ENCODE peak calls at places on chromosomes 7 and 10, in five cellular contexts. Z is ovary, I is osteoblast, C is OCI-LY7, S is cardiac muscle cell. B is an unnamed sample. For H3K36me3, the result is how much of the 10 kb centered on the place peaks cover.

GRCh38 chr10:120788756-120789155 is 62.4 kb upstream of the WDR11 start:
- DNase-seq in Z (no peak), I (no peak), C (no peak), S (no peak), B (no peak)

GRCh38 chr7:31305260-31305659 is 35.3 kb downstream of the NEUROD6 start:
- DNase-seq in Z (no peak), I (no peak), C (no peak), S (no peak), B (no peak)

GRCh38 chr10:124671486-124672075 is 72.6 kb downstream of the FAM53B start:
- DNase-seq in Z (no peak), I (peak), C (no peak), S (no peak), B (peak)

GRCh38 chr10:122475130-122475529 is 13.8 kb downstream of the HTRA1 start:
- DNase-seq in Z (peak), I (peak), C (no peak), S (peak), B (peak)

GRCh38 chr10:111034598-111035310 is 42.1 kb upstream of the ADRA2A start:
- DNase-seq in Z (no peak), I (peak), C (no peak), S (no peak), B (no peak)

GRCh38 chr10:71220689-71221540 is 8.5 kb downstream of the UNC5B start:
- DNase-seq in Z (peak), I (no peak), C (no peak), S (no peak), B (no peak)

GRCh38 chr10:43712821-43713584 is 64.3 kb upstream of the ZNF32 start:
- DNase-seq in Z (no peak), I (no peak), C (no peak), S (no peak), B (no peak)

GRCh38 chr10:60299961-60300883 is 89.5 kb downstream of the ANK3 start:
- DNase-seq in Z (no peak), I (peak), C (no peak), S (peak), B (no peak)

GRCh38 chr10:29736325-29737208 is 101.8 kb upstream of the SVIL start:
- DNase-seq in Z (peak), I (peak), C (no peak), S (peak), B (peak)

GRCh38 chr10:15385552-15386455 is 14.7 kb upstream of the FAM171A1 start:
- DNase-seq in Z (no peak), I (no peak), C (no peak), S (no peak), B (no peak)

GRCh38 chr7:92013611-92014010 is 72.9 kb downstream of the AKAP9 start:
- DNase-seq in Z (no peak), I (no peak), C (no peak), S (no peak), B (no peak)

GRCh38 chr10:3537518-3537917 is 247.5 kb downstream of the KLF6 start:
- DNase-seq in Z (no peak), I (no peak), C (no peak), S (no peak), B (no peak)

GRCh38 chr10:86653379-86653778 is 968 bp upstream of the OPN4 start:
- DNase-seq in Z (no peak), I (no peak), C (no peak), S (no peak), B (no peak)

GRCh38 chr7:132865766-132866531 is 215.9 kb downstream of the CHCHD3 start:
- DNase-seq in Z (no peak), I (no peak), C (no peak), S (no peak), B (no peak)

GRCh38 chr10:85593226-85593625 is 773.4 kb downstream of the GRID1 start:
- DNase-seq in Z (no peak), I (no peak), C (no peak), S (no peak), B (no peak)

GRCh38 chr7:139602143-139602722 is 78.7 kb downstream of the CLEC2L start:
- DNase-seq in Z (no peak), I (peak), C (peak), S (peak), B (no peak)

GRCh38 chr7:159056722-159057121 is 87.9 kb downstream of the VIPR2 start:
- DNase-seq in Z (no peak), I (no peak), C (no peak), S (no peak), B (no peak)

GRCh38 chr10:125162181-125162906 is 2.0 kb upstream of the CTBP2 start:
- DNase-seq in Z (peak), I (peak), C (no peak), S (no peak), B (no peak)

GRCh38 chr10:100101526-100102076 is 19.9 kb upstream of the CPN1 start:
- DNase-seq in Z (no peak), I (no peak), C (no peak), S (no peak), B (no peak)

GRCh38 chr10:76195990-76196389 is 764.6 kb downstream of the LRMDA start:
- DNase-seq in Z (no peak), I (no peak), C (peak), S (no peak), B (no peak)

GRCh38 chr7:132049462-132050304 is 493.3 kb upstream of the PODXL start:
- DNase-seq in Z (no peak), I (no peak), C (peak), S (peak), B (no peak)

GRCh38 chr10:10849306-10849705 is 168.4 kb upstream of the CELF2 start:
- DNase-seq in Z (no peak), I (no peak), C (no peak), S (no peak), B (no peak)

GRCh38 chr7:77413128-77413527 is 3.0 kb downstream of the GSAP start:
- DNase-seq in Z (no peak), I (peak), C (no peak), S (no peak), B (no peak)

GRCh38 chr10:88389456-88389855 is 193.7 kb downstream of the RNLS start:
- DNase-seq in Z (no peak), I (peak), C (peak), S (peak), B (no peak)

GRCh38 chr10:103838851-103839512 is 16.4 kb downstream of the SH3PXD2A start:
- DNase-seq in Z (no peak), I (no peak), C (no peak), S (no peak), B (no peak)

GRCh38 chr7:132402751-132403245 is 173.5 kb downstream of the PLXNA4 start:
- DNase-seq in Z (peak), I (peak), C (no peak), S (no peak), B (no peak)

GRCh38 chr10:18195060-18195799 is 55.0 kb downstream of the CACNB2 start:
- DNase-seq in Z (peak), I (no peak), C (no peak), S (no peak), B (no peak)

GRCh38 chr7:38178695-38179344 is 775 bp downstream of the STARD3NL start:
- DNase-seq in Z (no peak), I (peak), C (peak), S (no peak), B (no peak)

GRCh38 chr7:142793156-142793555 is 22.4 kb downstream of the PRSS2 start:
- DNase-seq in Z (no peak), I (no peak), C (no peak), S (no peak), B (no peak)
- H3K36me3 ChIP-seq in Z (under half), I (under half), C (under half), S (under half), B (under half)

GRCh38 chr7:13201628-13202027 is 514.2 kb downstream of the ARL4A start:
- DNase-seq in Z (no peak), I (no peak), C (no peak), S (no peak), B (no peak)
- H3K36me3 ChIP-seq in Z (under half), I (under half), C (under half), S (under half), B (under half)

DNA sequence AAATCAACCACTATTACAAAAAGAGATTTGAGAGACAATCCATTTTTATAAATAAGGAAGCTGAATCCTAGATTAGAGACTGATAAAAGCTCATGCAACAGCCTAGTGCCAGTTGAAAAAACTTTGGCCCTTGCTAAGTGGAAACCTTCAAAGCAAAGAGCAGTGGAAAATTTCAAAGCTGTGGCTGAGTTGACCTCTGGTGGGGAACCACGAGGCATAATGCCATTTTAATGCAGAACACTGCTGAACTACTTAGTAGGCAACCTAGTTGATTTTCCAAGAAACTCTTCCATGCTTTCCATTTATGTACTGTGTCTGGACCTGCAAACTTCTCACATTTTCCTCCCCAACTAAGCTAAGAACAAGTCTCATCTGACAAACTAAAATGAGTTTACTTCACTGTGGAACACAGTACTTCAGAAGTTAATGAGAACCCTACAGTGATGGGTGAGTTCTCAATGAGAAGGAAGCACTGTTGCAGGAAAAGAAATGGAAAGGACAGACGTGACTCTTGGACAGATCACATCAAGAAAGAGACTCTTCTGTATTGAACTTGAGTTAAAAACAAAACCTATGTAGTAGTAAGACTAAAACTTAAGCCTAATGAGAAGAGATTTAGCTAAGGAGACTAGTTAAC is 19.5 kb downstream of the FZD9 start:
- DNase-seq in Z (no peak), I (no peak), C (no peak), S (no peak), B (no peak)
- H3K36me3 ChIP-seq in Z (under half), I (half or more), C (half or more), S (half or more), B (under half)

DNA sequence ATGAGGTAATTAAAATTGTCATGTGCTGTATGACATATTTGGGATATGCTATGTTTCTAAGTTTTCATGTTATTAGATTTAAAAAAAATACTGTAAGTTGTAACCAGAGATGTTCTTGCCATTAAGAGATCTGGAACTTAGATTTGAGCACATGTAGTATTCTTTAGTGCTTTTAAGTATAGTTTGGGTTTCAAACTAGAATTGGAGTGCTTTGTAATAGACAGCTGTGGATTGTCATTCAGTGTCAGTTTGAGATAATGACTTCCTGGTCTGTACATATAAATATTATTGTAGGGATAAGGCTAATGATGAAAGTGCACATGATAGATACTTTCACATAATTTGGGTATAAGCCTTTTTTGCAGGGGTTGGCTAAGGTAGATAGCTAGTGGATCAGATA is 936.2 kb downstream of the CNTNAP2 start:
- DNase-seq in Z (no peak), I (no peak), C (no peak), S (no peak), B (no peak)
- H3K36me3 ChIP-seq in Z (under half), I (under half), C (under half), S (under half), B (under half)

GRCh38 chr10:68032113-68032512 is 43.0 kb downstream of the HERC4 start:
- DNase-seq in Z (no peak), I (no peak), C (no peak), S (no peak), B (no peak)
- H3K36me3 ChIP-seq in Z (under half), I (half or more), C (under half), S (under half), B (half or more)

DNA sequence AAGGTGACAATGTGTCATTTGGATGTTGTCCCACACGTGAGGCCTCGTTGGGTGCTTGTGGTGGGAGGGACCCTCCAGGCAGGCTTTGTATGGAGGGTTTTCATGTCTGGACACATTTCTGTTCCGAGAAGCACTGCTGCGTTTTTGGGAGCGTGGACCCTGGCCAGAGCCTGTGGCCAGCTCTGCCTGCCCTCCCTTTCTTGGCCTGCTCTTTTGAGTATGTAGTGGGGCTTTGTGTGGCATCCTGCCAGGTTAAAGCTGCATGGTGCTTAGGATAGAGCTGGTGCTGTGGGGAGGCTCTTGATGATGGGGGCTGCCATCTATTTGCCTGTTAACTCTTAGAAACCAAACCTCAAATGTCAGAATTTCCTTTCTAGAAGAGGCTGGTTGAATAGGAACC is 45.7 kb downstream of the GLRX3 start:
- DNase-seq in Z (no peak), I (no peak), C (no peak), S (no peak), B (no peak)
- H3K36me3 ChIP-seq in Z (under half), I (half or more), C (half or more), S (under half), B (under half)

GRCh38 chr7:120987280-120987679 is 1.2 kb upstream of the CPED1 start:
- DNase-seq in Z (no peak), I (no peak), C (no peak), S (no peak), B (no peak)
- H3K36me3 ChIP-seq in Z (under half), I (under half), C (under half), S (under half), B (under half)

B was measured in psoas muscle.